ENCODE peak calls at places on chromosomes 6 and 20, in six cellular contexts. R, G, F, I, Z and T are unnamed samples.

GRCh38 chr6:32886674-32887383 is 32.8 kb downstream of the PSMB9 start:
- DNase-seq in R (no peak), G (no peak), F (no peak), I (no peak), Z (no peak), T (no peak)

GRCh38 chr20:3251806-3252205 is 12.8 kb upstream of the SLC4A11 start:
- DNase-seq in R (no peak), G (no peak), F (no peak), I (no peak), Z (no peak), T (no peak)

GRCh38 chr20:5886788-5887187 is 63.5 kb downstream of the TRMT6 start:
- DNase-seq in R (no peak), G (no peak), F (no peak), I (no peak), Z (no peak), T (no peak)

GRCh38 chr20:64053841-64054661 is 4.6 kb upstream of the SOX18 start:
- DNase-seq in R (peak; percentile 94), G (peak; percentile 60), F (no peak), I (no peak), Z (no peak), T (peak; percentile 29)

GRCh38 chr6:133339543-133340384 is 98.6 kb downstream of the EYA4 start:
- DNase-seq in R (no peak), G (no peak), F (no peak), I (no peak), Z (no peak), T (no peak)

GRCh38 chr20:7193681-7194080 is 426.2 kb downstream of the BMP2 start:
- DNase-seq in R (no peak), G (no peak), F (no peak), I (no peak), Z (no peak), T (no peak)

GRCh38 chr20:21099653-21100589 is 6.2 kb downstream of the LINC00237 start:
- DNase-seq in R (no peak), G (peak; percentile 17), F (no peak), I (no peak), Z (no peak), T (no peak)

GRCh38 chr20:62027116-62027515 is 38.6 kb downstream of the TAF4 start:
- DNase-seq in R (no peak), G (no peak), F (no peak), I (no peak), Z (no peak), T (no peak)

GRCh38 chr6:134351615-134352474 is 33.9 kb upstream of the SGK1 start:
- DNase-seq in R (no peak), G (no peak), F (no peak), I (no peak), Z (no peak), T (no peak)

GRCh38 chr6:144576871-144577270 is 291.7 kb downstream of the UTRN start:
- DNase-seq in R (no peak), G (no peak), F (no peak), I (no peak), Z (no peak), T (no peak)

GRCh38 chr6:3518356-3518841 is 61.5 kb upstream of the SLC22A23 start:
- DNase-seq in R (peak; percentile 44), G (no peak), F (no peak), I (no peak), Z (no peak), T (peak; percentile 37)
- H3K9ac ChIP-seq in R (no peak overlapping the region), G (peak overlapping the region; percentile 47), F (no peak overlapping the region), I (no peak overlapping the region), Z (peak overlapping the region; percentile 33), T (peak overlapping the region; percentile 55)

GRCh38 chr6:117270121-117270959 is 5.0 kb downstream of the VGLL2 start:
- DNase-seq in R (no peak), G (no peak), F (no peak), I (no peak), Z (no peak), T (no peak)
- TF ChIP-seq ZNF274 in R (no peak), G (no peak), F (no peak), I (no peak), Z (no peak), T (no peak)

GRCh38 chr6:168223755-168224154 is 95.8 kb downstream of the DACT2 start:
- DNase-seq in R (no peak), G (no peak), F (no peak), I (no peak), Z (no peak), T (no peak)

GRCh38 chr6:168222261-168222660 is 97.3 kb downstream of the DACT2 start:
- DNase-seq in R (no peak), G (no peak), F (no peak), I (no peak), Z (no peak), T (no peak)

GRCh38 chr6:168221000-168221399 is 98.6 kb downstream of the DACT2 start:
- DNase-seq in R (no peak), G (no peak), F (no peak), I (no peak), Z (no peak), T (no peak)

GRCh38 chr6:168221497-168222079 is 98.0 kb downstream of the DACT2 start:
- DNase-seq in R (no peak), G (no peak), F (no peak), I (no peak), Z (no peak), T (no peak)

DNA sequence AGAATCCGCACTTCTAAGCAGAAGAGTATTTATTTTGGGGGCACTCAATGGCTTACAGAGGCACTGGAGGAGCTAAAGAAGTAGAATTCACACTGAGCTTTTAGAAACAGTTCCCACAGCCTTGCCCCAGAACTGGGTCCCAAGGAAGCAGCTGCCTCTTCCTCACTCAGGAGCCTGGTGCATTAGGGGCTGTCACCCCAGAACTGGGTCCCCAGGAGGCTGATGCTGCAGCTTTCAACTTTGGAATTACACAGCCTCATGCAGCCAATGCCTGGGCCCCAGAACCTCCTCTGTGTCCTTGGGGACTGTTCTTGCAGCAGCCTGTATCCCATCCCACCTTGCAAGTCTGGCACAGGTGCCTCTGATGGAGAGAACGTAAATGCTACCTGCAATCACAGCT is 96.4 kb downstream of the DACT2 start:
- DNase-seq in R (no peak), G (no peak), F (no peak), I (no peak), Z (no peak), T (no peak)
- H3K9ac ChIP-seq in R (no peak overlapping the region), G (no peak overlapping the region), F (no peak overlapping the region), I (no peak overlapping the region), Z (no peak overlapping the region), T (no peak overlapping the region)

DNA sequence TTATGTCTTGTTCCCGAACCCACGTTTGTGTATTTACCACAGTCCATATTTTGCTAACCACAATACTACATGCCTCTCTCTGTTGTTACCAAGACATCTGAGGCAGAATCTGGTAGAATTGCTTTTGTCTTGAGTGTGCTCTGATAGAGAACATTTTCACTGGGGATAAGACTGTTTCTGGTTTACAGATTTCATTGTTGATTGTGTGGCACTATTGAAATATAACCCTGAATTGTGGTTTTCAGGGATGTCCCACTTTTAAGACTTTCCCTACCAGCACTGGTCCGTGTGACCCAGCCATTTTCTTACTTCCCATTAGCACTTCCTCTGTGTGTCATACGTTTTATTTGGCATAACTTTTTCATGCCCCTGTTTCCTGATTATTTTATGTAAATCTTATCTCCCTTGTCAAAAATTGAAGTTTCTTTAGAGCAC is 12.2 kb downstream of the NCOA7 start:
- DNase-seq in R (no peak), G (no peak), F (no peak), I (no peak), Z (no peak), T (no peak)
- TF ChIP-seq ZNF274 in R (no peak), G (no peak), F (no peak), I (no peak), Z (no peak), T (no peak)

GRCh38 chr20:45470939-45471338 is 1.4 kb downstream of the WFDC2 start:
- DNase-seq in R (no peak), G (no peak), F (no peak), I (no peak), Z (no peak), T (no peak)
- H3K9ac ChIP-seq in R (peak overlapping the region; percentile 5), G (no peak overlapping the region), F (peak overlapping the region; percentile 63), I (no peak overlapping the region), Z (peak overlapping the region; percentile 82), T (no peak overlapping the region)

DNA sequence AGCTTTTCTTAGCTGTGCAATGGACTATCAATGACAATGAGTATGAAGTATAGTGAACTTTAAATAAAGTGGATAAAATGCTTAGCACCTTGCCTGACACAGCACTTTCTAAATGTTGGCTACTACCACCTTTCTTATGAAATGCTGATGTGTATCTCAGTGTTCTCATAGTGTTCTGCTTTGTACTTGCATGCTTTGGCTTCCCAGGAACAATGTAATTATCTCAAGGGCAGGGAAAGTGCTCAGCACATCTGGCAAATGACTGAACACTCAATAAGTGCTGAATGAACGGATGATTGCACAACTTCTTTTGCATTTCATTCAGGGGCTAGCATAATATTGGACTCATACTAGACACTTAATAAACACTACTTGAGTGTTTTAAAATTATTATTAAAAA is 28.2 kb upstream of the NOX3 start:
- DNase-seq in R (peak; percentile 31), G (no peak), F (no peak), I (no peak), Z (no peak), T (no peak)
- TF ChIP-seq ZNF274 in R (no peak), G (no peak), F (no peak), I (no peak), Z (no peak), T (no peak)